ENCODE peak calls at places on chromosome 17, in four cellular contexts. One of them, this sample, is unnamed.

GRCh38 chr17:78555741-78556401 is 21.3 kb downstream of the DNAH17 start:
- DNase-seq in upper lobe of right lung: no peak
- DNase-seq in brain microvascular endothelial cell: no peak
- DNase-seq in body of pancreas: no peak
- DNase-seq in this sample: no peak

GRCh38 chr17:62611308-62611707 is 16.2 kb upstream of the MRC2 start:
- DNase-seq in upper lobe of right lung: no peak
- DNase-seq in brain microvascular endothelial cell: no peak
- DNase-seq in body of pancreas: no peak
- DNase-seq in this sample: no peak

GRCh38 chr17:74945543-74945942 is 9.8 kb downstream of the OTOP3 start:
- DNase-seq in upper lobe of right lung: no peak
- DNase-seq in brain microvascular endothelial cell: no peak
- DNase-seq in body of pancreas: no peak
- DNase-seq in this sample: no peak

GRCh38 chr17:81419886-81420768 is 24.9 kb downstream of the BAHCC1 start:
- DNase-seq in upper lobe of right lung: no peak
- DNase-seq in brain microvascular endothelial cell: no peak
- DNase-seq in body of pancreas: no peak
- DNase-seq in this sample: no peak

GRCh38 chr17:77455111-77455877 is 314.5 kb downstream of the SEC14L1 start:
- DNase-seq in upper lobe of right lung: no peak
- DNase-seq in brain microvascular endothelial cell: peak
- DNase-seq in body of pancreas: no peak
- DNase-seq in this sample: no peak

GRCh38 chr17:42392664-42393415 is 4.6 kb upstream of the STAT3 start:
- DNase-seq in upper lobe of right lung: no peak
- DNase-seq in brain microvascular endothelial cell: no peak
- DNase-seq in body of pancreas: no peak
- DNase-seq in this sample: no peak

GRCh38 chr17:6231886-6232767 is 161.9 kb downstream of the WSCD1 start:
- DNase-seq in upper lobe of right lung: no peak
- DNase-seq in brain microvascular endothelial cell: no peak
- DNase-seq in body of pancreas: no peak
- DNase-seq in this sample: no peak

GRCh38 chr17:9981344-9981915 is 76.4 kb upstream of the RCVRN start:
- DNase-seq in upper lobe of right lung: no peak
- DNase-seq in brain microvascular endothelial cell: no peak
- DNase-seq in body of pancreas: no peak
- DNase-seq in this sample: no peak

GRCh38 chr17:62824290-62825135 is 16.4 kb upstream of the MARCHF10 start:
- DNase-seq in upper lobe of right lung: no peak
- DNase-seq in brain microvascular endothelial cell: peak
- DNase-seq in body of pancreas: no peak
- DNase-seq in this sample: no peak

GRCh38 chr17:76385892-76386786 is 1.7 kb downstream of the SPHK1 start:
- DNase-seq in upper lobe of right lung: peak
- DNase-seq in brain microvascular endothelial cell: peak
- DNase-seq in body of pancreas: peak
- DNase-seq in this sample: peak

GRCh38 chr17:56676807-56677206 is 83.3 kb downstream of the NOG start:
- DNase-seq in upper lobe of right lung: no peak
- DNase-seq in brain microvascular endothelial cell: no peak
- DNase-seq in body of pancreas: no peak
- DNase-seq in this sample: no peak

GRCh38 chr17:79741751-79742588 is 11.2 kb downstream of the ENPP7 start:
- DNase-seq in upper lobe of right lung: peak
- DNase-seq in brain microvascular endothelial cell: peak
- DNase-seq in body of pancreas: peak
- DNase-seq in this sample: peak

GRCh38 chr17:44385287-44386181 is 3.9 kb downstream of the ITGA2B start:
- DNase-seq in upper lobe of right lung: peak
- DNase-seq in brain microvascular endothelial cell: peak
- DNase-seq in body of pancreas: peak
- DNase-seq in this sample: peak

GRCh38 chr17:12693640-12694039 is 27.9 kb downstream of the MYOCD start:
- DNase-seq in upper lobe of right lung: no peak
- DNase-seq in brain microvascular endothelial cell: peak
- DNase-seq in body of pancreas: no peak
- DNase-seq in this sample: no peak

GRCh38 chr17:42017866-42018200 is 594 bp upstream of the DNAJC7 start:
- DNase-seq in upper lobe of right lung: no peak
- DNase-seq in brain microvascular endothelial cell: no peak
- DNase-seq in body of pancreas: no peak
- DNase-seq in this sample: no peak

GRCh38 chr17:12789976-12790805 is 893 bp downstream of the ARHGAP44 start:
- DNase-seq in upper lobe of right lung: peak
- DNase-seq in brain microvascular endothelial cell: no peak
- DNase-seq in body of pancreas: peak
- DNase-seq in this sample: no peak

GRCh38 chr17:42155614-42156045 is 841 bp upstream of the RAB5C start:
- DNase-seq in upper lobe of right lung: no peak
- DNase-seq in brain microvascular endothelial cell: no peak
- DNase-seq in body of pancreas: no peak
- DNase-seq in this sample: no peak

GRCh38 chr17:49851387-49852291 is 3.8 kb upstream of the TAC4 start:
- DNase-seq in upper lobe of right lung: peak
- DNase-seq in brain microvascular endothelial cell: peak
- DNase-seq in body of pancreas: peak
- DNase-seq in this sample: peak

GRCh38 chr17:43952724-43953666 is 745 bp downstream of the PYY start:
- DNase-seq in upper lobe of right lung: no peak
- DNase-seq in brain microvascular endothelial cell: no peak
- DNase-seq in body of pancreas: no peak
- DNase-seq in this sample: no peak

GRCh38 chr17:416293-417206 is 63.9 kb upstream of the RPH3AL start:
- DNase-seq in upper lobe of right lung: no peak
- DNase-seq in brain microvascular endothelial cell: no peak
- DNase-seq in body of pancreas: no peak
- DNase-seq in this sample: no peak

GRCh38 chr17:71023631-71024030 is 854.3 kb downstream of the KCNJ2 start:
- DNase-seq in upper lobe of right lung: no peak
- DNase-seq in brain microvascular endothelial cell: peak
- DNase-seq in body of pancreas: no peak
- DNase-seq in this sample: no peak

GRCh38 chr17:72982680-72983079 is 109.8 kb downstream of the SLC39A11 start:
- DNase-seq in upper lobe of right lung: no peak
- DNase-seq in brain microvascular endothelial cell: no peak
- DNase-seq in body of pancreas: no peak
- DNase-seq in this sample: no peak
- H3K27ac ChIP-seq in upper lobe of right lung: no peak
- H3K27ac ChIP-seq in brain microvascular endothelial cell: no peak
- H3K27ac ChIP-seq in body of pancreas: no peak
- H3K27ac ChIP-seq in this sample: no peak

GRCh38 chr17:45719335-45720071 is 64.6 kb upstream of the CRHR1 start:
- DNase-seq in upper lobe of right lung: no peak
- DNase-seq in brain microvascular endothelial cell: peak
- DNase-seq in body of pancreas: peak
- DNase-seq in this sample: no peak
- TF ChIP-seq CTCF in upper lobe of right lung: peak
- TF ChIP-seq CTCF in brain microvascular endothelial cell: peak
- TF ChIP-seq CTCF in body of pancreas: no peak
- TF ChIP-seq CTCF in this sample: no peak

GRCh38 chr17:7705269-7706255 is 560 bp downstream of the EFNB3 start:
- DNase-seq in upper lobe of right lung: no peak
- DNase-seq in brain microvascular endothelial cell: no peak
- DNase-seq in body of pancreas: no peak
- DNase-seq in this sample: no peak

GRCh38 chr17:7702776-7703175 is 2.2 kb upstream of the EFNB3 start:
- DNase-seq in upper lobe of right lung: no peak
- DNase-seq in brain microvascular endothelial cell: no peak
- DNase-seq in body of pancreas: no peak
- DNase-seq in this sample: no peak

GRCh38 chr17:7701681-7702080 is 3.3 kb upstream of the EFNB3 start:
- DNase-seq in upper lobe of right lung: no peak
- DNase-seq in brain microvascular endothelial cell: no peak
- DNase-seq in body of pancreas: no peak
- DNase-seq in this sample: no peak

GRCh38 chr17:7704601-7705268 is at the start of gene EFNB3:
- DNase-seq in upper lobe of right lung: no peak
- DNase-seq in brain microvascular endothelial cell: no peak
- DNase-seq in body of pancreas: peak
- DNase-seq in this sample: no peak

DNA sequence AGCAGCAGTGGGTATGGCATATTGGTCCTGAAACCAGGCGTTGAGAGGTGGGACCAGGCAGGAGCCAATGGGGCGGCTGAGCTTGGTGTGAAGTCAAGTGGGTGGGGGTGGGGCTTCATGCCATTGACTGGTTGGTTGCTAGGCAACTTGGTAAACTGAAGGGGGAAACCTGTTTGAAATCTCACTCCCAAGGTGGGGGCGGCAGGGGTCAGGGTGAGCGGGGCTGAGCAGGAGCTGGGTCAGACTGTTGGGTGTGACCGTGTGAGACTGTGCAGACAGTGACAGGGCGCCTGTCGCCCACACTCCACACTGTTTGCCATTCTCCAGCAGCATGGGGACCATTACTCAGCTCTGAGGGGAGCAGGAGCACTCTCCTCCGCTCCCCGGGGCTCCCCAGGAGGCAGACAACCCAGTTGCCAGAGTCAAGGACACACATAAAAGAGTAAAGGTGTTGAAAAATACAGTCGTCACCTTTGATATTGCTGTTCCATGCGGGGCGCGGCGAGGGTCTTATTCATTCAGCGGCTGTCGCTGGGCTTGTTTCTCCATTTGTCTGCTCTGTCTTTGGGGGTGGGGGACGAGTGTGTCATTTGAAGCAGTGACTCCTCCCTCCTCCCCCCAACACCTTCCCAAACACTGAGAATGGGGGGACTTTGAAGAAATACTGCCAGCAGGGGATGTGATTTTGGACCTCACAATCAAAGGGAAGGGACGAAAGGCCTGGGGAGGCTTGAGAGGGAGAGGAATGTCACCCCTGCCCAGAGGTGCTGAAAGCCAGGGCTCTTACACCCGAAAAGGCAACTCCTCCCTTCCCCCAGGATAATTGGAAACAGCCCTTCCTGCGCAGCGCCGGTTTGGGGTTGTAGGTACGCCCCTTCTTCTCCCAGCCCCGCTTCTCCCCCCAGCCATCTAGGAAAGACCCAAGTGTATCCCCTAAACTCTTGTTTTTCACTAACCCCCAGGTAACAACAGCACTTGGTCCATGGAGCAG is 1.1 kb upstream of the EFNB3 start:
- DNase-seq in upper lobe of right lung: no peak
- DNase-seq in brain microvascular endothelial cell: peak
- DNase-seq in body of pancreas: peak
- DNase-seq in this sample: no peak
- H3K4me3 ChIP-seq in upper lobe of right lung: no peak
- H3K4me3 ChIP-seq in brain microvascular endothelial cell: no peak
- H3K4me3 ChIP-seq in body of pancreas: no peak
- H3K4me3 ChIP-seq in this sample: no peak

GRCh38 chr17:7262192-7263070 is at the start of gene CLDN7:
- DNase-seq in upper lobe of right lung: peak
- DNase-seq in brain microvascular endothelial cell: no peak
- DNase-seq in body of pancreas: peak
- DNase-seq in this sample: no peak

GRCh38 chr17:7263801-7264078 is 1.5 kb upstream of the CLDN7 start:
- DNase-seq in upper lobe of right lung: no peak
- DNase-seq in brain microvascular endothelial cell: no peak
- DNase-seq in body of pancreas: no peak
- DNase-seq in this sample: no peak

GRCh38 chr17:7261377-7262191 is 694 bp downstream of the CLDN7 start:
- DNase-seq in upper lobe of right lung: peak
- DNase-seq in brain microvascular endothelial cell: no peak
- DNase-seq in body of pancreas: peak
- DNase-seq in this sample: no peak

GRCh38 chr17:7260601-7261376 is 1.5 kb downstream of the CLDN7 start:
- DNase-seq in upper lobe of right lung: peak
- DNase-seq in brain microvascular endothelial cell: no peak
- DNase-seq in body of pancreas: peak
- DNase-seq in this sample: no peak

GRCh38 chr17:7263071-7263800 is 958 bp upstream of the CLDN7 start:
- DNase-seq in upper lobe of right lung: peak
- DNase-seq in brain microvascular endothelial cell: no peak
- DNase-seq in body of pancreas: peak
- DNase-seq in this sample: no peak
- H3K27ac ChIP-seq in upper lobe of right lung: peak
- H3K27ac ChIP-seq in brain microvascular endothelial cell: no peak
- H3K27ac ChIP-seq in body of pancreas: peak
- H3K27ac ChIP-seq in this sample: no peak

DNA sequence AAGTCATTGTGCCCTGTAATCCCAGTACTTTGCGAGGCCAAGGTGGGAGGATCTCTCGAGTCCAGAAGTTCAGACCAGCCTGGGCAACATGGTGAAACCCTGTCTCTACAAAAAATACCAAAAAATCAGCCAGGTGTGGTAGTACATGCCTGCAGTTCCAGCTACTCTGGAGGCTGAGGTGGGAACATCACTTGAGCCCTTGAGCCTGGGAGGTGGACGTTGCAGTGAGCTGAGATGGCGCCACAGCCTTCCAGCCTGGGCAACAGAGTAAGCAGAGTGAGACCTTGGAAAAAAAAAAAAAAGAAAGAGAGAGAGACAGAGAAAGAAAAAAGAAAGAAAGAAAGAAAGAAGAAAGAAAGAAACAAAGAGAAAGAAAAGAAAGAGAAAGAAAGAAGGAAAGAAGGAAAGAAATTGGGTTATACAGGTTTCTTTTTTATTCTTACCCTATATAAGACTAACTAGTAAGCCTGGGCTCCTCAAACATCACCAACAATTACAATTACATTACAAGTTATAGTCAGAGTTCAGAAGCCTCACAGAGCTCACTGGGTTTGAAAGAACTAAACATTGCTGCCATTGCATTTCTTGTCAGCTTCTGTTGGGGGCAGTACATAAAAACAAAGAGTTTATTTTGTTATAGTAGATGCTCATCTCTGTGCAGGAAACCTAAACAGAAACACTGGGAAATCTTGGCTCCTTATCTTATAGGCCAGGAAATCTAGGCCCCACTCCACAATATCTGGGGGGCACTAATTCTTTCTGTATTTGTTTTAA is 6.7 kb upstream of the ABCA9 start:
- DNase-seq in upper lobe of right lung: no peak
- DNase-seq in brain microvascular endothelial cell: no peak
- DNase-seq in body of pancreas: no peak
- DNase-seq in this sample: no peak
- TF ChIP-seq CTCF in upper lobe of right lung: no peak
- TF ChIP-seq CTCF in brain microvascular endothelial cell: peak
- TF ChIP-seq CTCF in body of pancreas: no peak
- TF ChIP-seq CTCF in this sample: no peak